ENCODE peak calls at places on chromosomes 16 and 17, in five cellular contexts. One of them, this sample, is unnamed. For H3K9me3, the result is how much of the 10 kb centered on the place peaks cover.

GRCh38 chr17:51456942-51457341 is 196.6 kb downstream of the UTP18 start:
- DNase-seq in ovary: no peak
- DNase-seq in ascending aorta: no peak
- DNase-seq in left ventricle myocardium inferior: no peak
- DNase-seq in right lobe of liver: no peak
- DNase-seq in this sample: no peak

GRCh38 chr16:68754117-68754792 is 17.2 kb downstream of the CDH1 start:
- DNase-seq in ovary: no peak
- DNase-seq in ascending aorta: no peak
- DNase-seq in left ventricle myocardium inferior: no peak
- DNase-seq in right lobe of liver: no peak
- DNase-seq in this sample: peak

GRCh38 chr16:15635926-15636325 is 7.0 kb downstream of the MARF1 start:
- DNase-seq in ovary: no peak
- DNase-seq in ascending aorta: no peak
- DNase-seq in left ventricle myocardium inferior: no peak
- DNase-seq in right lobe of liver: no peak
- DNase-seq in this sample: no peak

GRCh38 chr17:21285164-21286065 is 904 bp downstream of the MAP2K3 start:
- DNase-seq in ovary: no peak
- DNase-seq in ascending aorta: no peak
- DNase-seq in left ventricle myocardium inferior: no peak
- DNase-seq in right lobe of liver: peak
- DNase-seq in this sample: peak

GRCh38 chr16:11253995-11254912 is 1.8 kb downstream of the SOCS1 start:
- DNase-seq in ovary: no peak
- DNase-seq in ascending aorta: no peak
- DNase-seq in left ventricle myocardium inferior: no peak
- DNase-seq in right lobe of liver: no peak
- DNase-seq in this sample: no peak

GRCh38 chr16:61818850-61819249 is 217.4 kb downstream of the CDH8 start:
- DNase-seq in ovary: no peak
- DNase-seq in ascending aorta: no peak
- DNase-seq in left ventricle myocardium inferior: no peak
- DNase-seq in right lobe of liver: no peak
- DNase-seq in this sample: no peak

GRCh38 chr17:50151937-50152547 is 1.6 kb upstream of the PPP1R9B start:
- DNase-seq in ovary: peak
- DNase-seq in ascending aorta: peak
- DNase-seq in left ventricle myocardium inferior: peak
- DNase-seq in right lobe of liver: peak
- DNase-seq in this sample: peak

GRCh38 chr17:61285483-61286320 is 113.9 kb upstream of the TBX2 start:
- DNase-seq in ovary: no peak
- DNase-seq in ascending aorta: no peak
- DNase-seq in left ventricle myocardium inferior: peak
- DNase-seq in right lobe of liver: no peak
- DNase-seq in this sample: no peak

GRCh38 chr16:89598199-89598598 is 15.2 kb upstream of the DPEP1 start:
- DNase-seq in ovary: no peak
- DNase-seq in ascending aorta: no peak
- DNase-seq in left ventricle myocardium inferior: no peak
- DNase-seq in right lobe of liver: no peak
- DNase-seq in this sample: no peak

GRCh38 chr16:4217246-4218131 is 24.4 kb downstream of the SRL start:
- DNase-seq in ovary: peak
- DNase-seq in ascending aorta: no peak
- DNase-seq in left ventricle myocardium inferior: peak
- DNase-seq in right lobe of liver: no peak
- DNase-seq in this sample: peak

GRCh38 chr17:83100853-83101391 is 21.5 kb downstream of the METRNL start:
- DNase-seq in ovary: no peak
- DNase-seq in ascending aorta: no peak
- DNase-seq in left ventricle myocardium inferior: no peak
- DNase-seq in right lobe of liver: no peak
- DNase-seq in this sample: peak

GRCh38 chr16:29809850-29810698 is 1.9 kb upstream of the PRRT2 start:
- DNase-seq in ovary: peak
- DNase-seq in ascending aorta: no peak
- DNase-seq in left ventricle myocardium inferior: no peak
- DNase-seq in right lobe of liver: no peak
- DNase-seq in this sample: peak

GRCh38 chr17:48612456-48612853 is 1.6 kb upstream of the HOXB7 start:
- DNase-seq in ovary: no peak
- DNase-seq in ascending aorta: no peak
- DNase-seq in left ventricle myocardium inferior: no peak
- DNase-seq in right lobe of liver: no peak
- DNase-seq in this sample: no peak
- H3K4me3 ChIP-seq in ovary: peak
- H3K4me3 ChIP-seq in ascending aorta: peak
- H3K4me3 ChIP-seq in left ventricle myocardium inferior: peak
- H3K4me3 ChIP-seq in right lobe of liver: no peak
- H3K4me3 ChIP-seq in this sample: peak

DNA sequence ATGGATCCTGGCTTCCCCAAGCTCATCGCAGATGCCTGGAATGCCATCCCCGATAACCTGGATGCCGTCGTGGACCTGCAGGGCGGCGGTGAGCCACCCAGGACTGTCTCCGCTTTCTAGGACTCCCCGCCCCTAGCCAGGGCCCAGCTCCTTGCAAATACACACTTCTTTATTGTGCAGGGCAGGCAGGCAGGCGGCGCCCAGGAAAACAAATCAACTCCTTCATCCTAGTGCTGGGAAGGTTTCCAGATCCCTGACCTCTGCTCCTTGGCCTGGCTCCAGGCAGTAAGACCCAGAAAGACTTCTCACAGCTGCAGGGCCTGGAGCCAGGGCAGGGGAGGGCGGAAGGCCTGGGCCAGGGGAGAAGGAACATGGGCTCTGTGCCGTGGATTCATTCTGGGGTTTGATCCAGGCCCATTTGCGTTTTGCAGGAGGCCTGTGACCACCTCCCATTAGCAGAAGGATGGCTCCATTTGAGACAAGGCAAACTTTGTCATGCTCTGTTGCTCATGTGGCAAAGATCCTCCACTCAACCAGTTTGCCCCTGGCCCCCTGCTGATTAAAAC is 6.0 kb upstream of the LPCAT2 start:
- DNase-seq in ovary: peak
- DNase-seq in ascending aorta: no peak
- DNase-seq in left ventricle myocardium inferior: peak
- DNase-seq in right lobe of liver: peak
- DNase-seq in this sample: peak
- TF ChIP-seq CTCF in ovary: no peak
- TF ChIP-seq CTCF in ascending aorta: no peak
- TF ChIP-seq CTCF in left ventricle myocardium inferior: peak
- TF ChIP-seq CTCF in right lobe of liver: no peak
- TF ChIP-seq CTCF in this sample: no peak

GRCh38 chr16:46466239-46466638 is 154.9 kb downstream of the SHCBP1 start:
- DNase-seq in ovary: no peak
- DNase-seq in ascending aorta: no peak
- DNase-seq in left ventricle myocardium inferior: no peak
- DNase-seq in right lobe of liver: no peak
- DNase-seq in this sample: no peak
- H3K9me3 ChIP-seq in ovary: under half
- H3K9me3 ChIP-seq in ascending aorta: under half
- H3K9me3 ChIP-seq in left ventricle myocardium inferior: under half
- H3K9me3 ChIP-seq in right lobe of liver: under half
- H3K9me3 ChIP-seq in this sample: half or more

GRCh38 chr17:7852262-7852670 is 2.6 kb upstream of the TMEM88 start:
- DNase-seq in ovary: no peak
- DNase-seq in ascending aorta: no peak
- DNase-seq in left ventricle myocardium inferior: no peak
- DNase-seq in right lobe of liver: peak
- DNase-seq in this sample: no peak

GRCh38 chr17:7854078-7854777 is 638 bp upstream of the TMEM88 start:
- DNase-seq in ovary: no peak
- DNase-seq in ascending aorta: no peak
- DNase-seq in left ventricle myocardium inferior: no peak
- DNase-seq in right lobe of liver: peak
- DNase-seq in this sample: peak

GRCh38 chr17:7854851-7855642 is at the start of gene TMEM88:
- DNase-seq in ovary: peak
- DNase-seq in ascending aorta: no peak
- DNase-seq in left ventricle myocardium inferior: peak
- DNase-seq in right lobe of liver: peak
- DNase-seq in this sample: peak

GRCh38 chr17:7852919-7853692 is 1.8 kb upstream of the TMEM88 start:
- DNase-seq in ovary: no peak
- DNase-seq in ascending aorta: no peak
- DNase-seq in left ventricle myocardium inferior: no peak
- DNase-seq in right lobe of liver: peak
- DNase-seq in this sample: peak

GRCh38 chr17:7853693-7854043 is 1.2 kb upstream of the TMEM88 start:
- DNase-seq in ovary: no peak
- DNase-seq in ascending aorta: no peak
- DNase-seq in left ventricle myocardium inferior: no peak
- DNase-seq in right lobe of liver: no peak
- DNase-seq in this sample: peak
- H3K4me3 ChIP-seq in ovary: no peak
- H3K4me3 ChIP-seq in ascending aorta: no peak
- H3K4me3 ChIP-seq in left ventricle myocardium inferior: peak
- H3K4me3 ChIP-seq in right lobe of liver: no peak
- H3K4me3 ChIP-seq in this sample: no peak

GRCh38 chr17:48021964-48022363 is 15.6 kb downstream of the COPZ2 start:
- DNase-seq in ovary: no peak
- DNase-seq in ascending aorta: no peak
- DNase-seq in left ventricle myocardium inferior: no peak
- DNase-seq in right lobe of liver: no peak
- DNase-seq in this sample: no peak

GRCh38 chr17:48022906-48023305 is 14.7 kb downstream of the COPZ2 start:
- DNase-seq in ovary: no peak
- DNase-seq in ascending aorta: no peak
- DNase-seq in left ventricle myocardium inferior: no peak
- DNase-seq in right lobe of liver: no peak
- DNase-seq in this sample: no peak

GRCh38 chr17:48025040-48025903 is 12.3 kb downstream of the COPZ2 start:
- DNase-seq in ovary: peak
- DNase-seq in ascending aorta: peak
- DNase-seq in left ventricle myocardium inferior: peak
- DNase-seq in right lobe of liver: peak
- DNase-seq in this sample: peak

GRCh38 chr17:48024149-48025039 is 13.2 kb downstream of the COPZ2 start:
- DNase-seq in ovary: no peak
- DNase-seq in ascending aorta: peak
- DNase-seq in left ventricle myocardium inferior: peak
- DNase-seq in right lobe of liver: peak
- DNase-seq in this sample: peak

DNA sequence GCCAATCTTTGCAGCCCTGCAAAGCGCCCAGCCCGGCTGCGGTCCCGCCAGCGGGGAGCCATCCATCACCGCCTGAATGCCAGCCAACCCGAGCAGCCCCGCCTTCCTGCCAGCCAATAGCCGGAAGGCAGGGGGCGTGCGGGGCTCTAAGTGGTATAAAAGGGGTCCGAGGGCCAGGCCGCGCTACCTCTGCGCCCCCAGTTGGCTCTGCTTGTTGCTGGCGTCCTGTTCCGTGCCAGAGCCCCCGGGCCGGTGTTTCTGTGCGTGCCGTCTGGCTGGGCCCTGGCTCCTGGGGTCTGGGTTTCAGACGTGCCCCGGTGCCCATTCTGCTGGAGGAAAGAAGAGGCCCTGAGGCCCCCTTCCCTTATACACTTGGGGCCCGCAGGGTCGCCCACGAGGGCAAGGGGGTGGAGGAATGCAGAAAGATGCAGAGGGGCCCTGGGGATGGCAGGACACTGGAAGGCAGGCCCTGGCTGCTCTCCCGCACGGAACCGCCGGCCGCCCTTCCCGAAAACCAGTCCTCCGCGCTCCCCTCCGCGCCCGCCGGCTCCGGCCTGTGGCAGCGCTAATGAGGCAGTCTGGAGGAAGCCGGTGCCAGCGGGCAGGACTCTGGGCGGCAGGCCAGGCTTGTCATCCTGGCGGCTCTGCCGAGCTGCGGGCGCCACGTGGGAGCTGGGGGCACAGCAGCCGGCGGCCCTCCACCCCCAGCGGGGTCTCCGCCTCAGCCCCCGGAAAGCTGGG is 14.0 kb downstream of the COPZ2 start:
- DNase-seq in ovary: peak
- DNase-seq in ascending aorta: peak
- DNase-seq in left ventricle myocardium inferior: peak
- DNase-seq in right lobe of liver: peak
- DNase-seq in this sample: peak
- TF ChIP-seq CTCF in ovary: peak
- TF ChIP-seq CTCF in ascending aorta: peak
- TF ChIP-seq CTCF in left ventricle myocardium inferior: peak
- TF ChIP-seq CTCF in right lobe of liver: no peak
- TF ChIP-seq CTCF in this sample: peak

DNA sequence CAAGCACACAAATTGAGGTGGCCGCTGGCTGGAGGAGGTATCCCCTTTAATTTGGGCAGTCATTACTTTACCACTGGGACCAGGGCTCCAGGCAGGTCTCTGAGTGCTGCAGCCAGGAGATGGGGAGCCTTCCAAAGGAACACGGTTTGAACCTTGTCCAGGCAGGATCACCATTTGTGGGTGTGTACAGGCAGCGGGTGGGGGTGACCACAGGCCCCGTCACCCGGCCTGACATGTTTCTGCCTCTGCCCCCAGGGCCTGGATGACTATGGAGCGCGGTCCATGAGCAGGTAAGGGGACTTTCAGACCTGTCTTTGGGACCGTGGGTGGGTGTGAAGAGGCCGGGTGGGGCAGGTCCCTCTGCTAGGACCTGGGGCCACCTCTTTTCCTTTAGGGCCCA is 57.1 kb upstream of the PVALEF start:
- DNase-seq in ovary: no peak
- DNase-seq in ascending aorta: no peak
- DNase-seq in left ventricle myocardium inferior: no peak
- DNase-seq in right lobe of liver: no peak
- DNase-seq in this sample: no peak
- H3K9me3 ChIP-seq in ovary: under half
- H3K9me3 ChIP-seq in ascending aorta: under half
- H3K9me3 ChIP-seq in left ventricle myocardium inferior: under half
- H3K9me3 ChIP-seq in right lobe of liver: under half
- H3K9me3 ChIP-seq in this sample: under half